ENCODE peak calls at places on chromosomes 12 and 14, in five cellular contexts. K is stomach; Q is H4; H is HFFc6; G is naive thymus-derived CD4-positive, alpha-beta T cell. F is an unnamed sample.

GRCh38 chr12:113407931-113408585 is 4.4 kb upstream of the SDS start:
- DNase-seq in K (no peak), Q (peak; percentile 14), H (peak; percentile 31), G (no peak), F (peak; percentile 38)

GRCh38 chr12:125203145-125203765 is 138.0 kb downstream of the AACS start:
- DNase-seq in K (no peak), Q (no peak), H (no peak), G (no peak), F (no peak)

GRCh38 chr12:101628669-101629068 is 33.9 kb downstream of the MYBPC1 start:
- DNase-seq in K (no peak), Q (no peak), H (no peak), G (no peak), F (no peak)

GRCh38 chr12:109130755-109131521 is 14.6 kb downstream of the ACACB start:
- DNase-seq in K (peak; percentile 71), Q (peak; percentile 44), H (no peak), G (no peak), F (no peak)

GRCh38 chr14:68888883-68889282 is 90.2 kb downstream of the ACTN1 start:
- DNase-seq in K (no peak), Q (no peak), H (no peak), G (no peak), F (no peak)

GRCh38 chr12:3091650-3092207 is 14.6 kb downstream of the TSPAN9 start:
- DNase-seq in K (no peak), Q (no peak), H (no peak), G (no peak), F (no peak)

GRCh38 chr14:60328588-60328987 is 79.6 kb downstream of the PPM1A start:
- DNase-seq in K (no peak), Q (no peak), H (no peak), G (no peak), F (no peak)

GRCh38 chr14:32593290-32593942 is 264.3 kb downstream of the AKAP6 start:
- DNase-seq in K (no peak), Q (no peak), H (peak; percentile 93), G (no peak), F (peak; percentile 88)

GRCh38 chr12:77761286-77761685 is 69.4 kb upstream of the NAV3 start:
- DNase-seq in K (no peak), Q (no peak), H (no peak), G (no peak), F (no peak)

GRCh38 chr14:68598621-68599447 is 194.0 kb downstream of the ZFP36L1 start:
- DNase-seq in K (peak; percentile 80), Q (peak; percentile 94), H (peak; percentile 60), G (no peak), F (no peak)

GRCh38 chr14:33951183-33951840 is 438 bp upstream of the EGLN3 start:
- DNase-seq in K (no peak), Q (no peak), H (no peak), G (no peak), F (no peak)

GRCh38 chr12:76470028-76470939 is 89.3 kb downstream of the OSBPL8 start:
- DNase-seq in K (no peak), Q (peak; percentile 67), H (peak; percentile 85), G (no peak), F (peak; percentile 48)

GRCh38 chr14:72892103-72892878 is 1.6 kb downstream of the DPF3 start:
- DNase-seq in K (no peak), Q (no peak), H (peak; percentile 34), G (peak; percentile 32), F (no peak)

GRCh38 chr12:4892418-4892817 is 17.3 kb upstream of the KCNA1 start:
- DNase-seq in K (no peak), Q (no peak), H (no peak), G (no peak), F (no peak)

GRCh38 chr12:113678222-113678621 is 206.6 kb upstream of the LHX5 start:
- DNase-seq in K (no peak), Q (no peak), H (peak; percentile 11), G (no peak), F (no peak)